ENCODE peak calls at places on chromosome 6, in ten cellular contexts. One of them, this sample, is unnamed.

GRCh38 chr6:29517245-29517644 is 29.5 kb upstream of the MAS1L start:
- DNase-seq in iris pigment epithelial cell: no peak
- DNase-seq in stimulated activated CD4-positive, alpha-beta T cell treated with anti-CD3 and anti-CD28 coated beads, Interleukin-12 subunit alpha, Interleukin-12 subunit beta, amount 100 ng/mL, for 48 hours: no peak
- DNase-seq in NCI-H187: no peak
- DNase-seq in NCI-H82: no peak
- DNase-seq in A673: no peak
- DNase-seq in neural crest cell: no peak
- DNase-seq in thoracic aorta: no peak
- DNase-seq in activated CD4-positive, alpha-beta T cell treated with anti-CD3 and anti-CD28 coated beads, Interleukin-2, amount 50 U/mL, for 1 hour: no peak
- DNase-seq in CD8-positive, alpha-beta T cell: no peak
- DNase-seq in this sample: no peak

GRCh38 chr6:169249057-169249456 is 4.6 kb downstream of the THBS2 start:
- DNase-seq in iris pigment epithelial cell: no peak
- DNase-seq in thoracic aorta: no peak
- DNase-seq in stimulated activated CD4-positive, alpha-beta T cell treated with anti-CD3 and anti-CD28 coated beads, Interleukin-12 subunit alpha, Interleukin-12 subunit beta, amount 100 ng/mL, for 48 hours: no peak
- DNase-seq in A673: no peak
- DNase-seq in neural crest cell: no peak
- DNase-seq in NCI-H82: no peak
- DNase-seq in NCI-H187: no peak
- DNase-seq in activated CD4-positive, alpha-beta T cell treated with anti-CD3 and anti-CD28 coated beads, Interleukin-2, amount 50 U/mL, for 1 hour: no peak
- DNase-seq in CD8-positive, alpha-beta T cell: no peak
- DNase-seq in this sample: peak

GRCh38 chr6:113644861-113645575 is 212.1 kb upstream of the MARCKS start:
- DNase-seq in activated CD4-positive, alpha-beta T cell treated with anti-CD3 and anti-CD28 coated beads, Interleukin-2, amount 50 U/mL, for 1 hour: no peak
- DNase-seq in A673: no peak
- DNase-seq in NCI-H82: no peak
- DNase-seq in neural crest cell: no peak
- DNase-seq in NCI-H187: no peak
- DNase-seq in CD8-positive, alpha-beta T cell: no peak
- DNase-seq in stimulated activated CD4-positive, alpha-beta T cell treated with anti-CD3 and anti-CD28 coated beads, Interleukin-12 subunit alpha, Interleukin-12 subunit beta, amount 100 ng/mL, for 48 hours: no peak
- DNase-seq in thoracic aorta: no peak
- DNase-seq in iris pigment epithelial cell: peak
- DNase-seq in this sample: no peak

GRCh38 chr6:145275019-145275418 is 460.3 kb downstream of the EPM2A start:
- DNase-seq in CD8-positive, alpha-beta T cell: no peak
- DNase-seq in iris pigment epithelial cell: no peak
- DNase-seq in stimulated activated CD4-positive, alpha-beta T cell treated with anti-CD3 and anti-CD28 coated beads, Interleukin-12 subunit alpha, Interleukin-12 subunit beta, amount 100 ng/mL, for 48 hours: no peak
- DNase-seq in NCI-H187: no peak
- DNase-seq in A673: no peak
- DNase-seq in activated CD4-positive, alpha-beta T cell treated with anti-CD3 and anti-CD28 coated beads, Interleukin-2, amount 50 U/mL, for 1 hour: no peak
- DNase-seq in thoracic aorta: no peak
- DNase-seq in NCI-H82: no peak
- DNase-seq in neural crest cell: no peak
- DNase-seq in this sample: no peak

GRCh38 chr6:17972978-17973622 is 14.3 kb downstream of the KIF13A start:
- DNase-seq in activated CD4-positive, alpha-beta T cell treated with anti-CD3 and anti-CD28 coated beads, Interleukin-2, amount 50 U/mL, for 1 hour: no peak
- DNase-seq in NCI-H187: no peak
- DNase-seq in CD8-positive, alpha-beta T cell: no peak
- DNase-seq in NCI-H82: no peak
- DNase-seq in thoracic aorta: no peak
- DNase-seq in A673: no peak
- DNase-seq in neural crest cell: no peak
- DNase-seq in stimulated activated CD4-positive, alpha-beta T cell treated with anti-CD3 and anti-CD28 coated beads, Interleukin-12 subunit alpha, Interleukin-12 subunit beta, amount 100 ng/mL, for 48 hours: no peak
- DNase-seq in iris pigment epithelial cell: no peak
- DNase-seq in this sample: no peak

GRCh38 chr6:135488023-135488422 is 9.5 kb downstream of the AHI1 start:
- DNase-seq in NCI-H187: no peak
- DNase-seq in iris pigment epithelial cell: peak
- DNase-seq in CD8-positive, alpha-beta T cell: no peak
- DNase-seq in neural crest cell: no peak
- DNase-seq in NCI-H82: no peak
- DNase-seq in thoracic aorta: no peak
- DNase-seq in A673: peak
- DNase-seq in stimulated activated CD4-positive, alpha-beta T cell treated with anti-CD3 and anti-CD28 coated beads, Interleukin-12 subunit alpha, Interleukin-12 subunit beta, amount 100 ng/mL, for 48 hours: no peak
- DNase-seq in activated CD4-positive, alpha-beta T cell treated with anti-CD3 and anti-CD28 coated beads, Interleukin-2, amount 50 U/mL, for 1 hour: no peak
- DNase-seq in this sample: no peak

GRCh38 chr6:127190552-127190951 is 72.1 kb downstream of the RSPO3 start:
- DNase-seq in NCI-H187: no peak
- DNase-seq in A673: peak
- DNase-seq in iris pigment epithelial cell: peak
- DNase-seq in stimulated activated CD4-positive, alpha-beta T cell treated with anti-CD3 and anti-CD28 coated beads, Interleukin-12 subunit alpha, Interleukin-12 subunit beta, amount 100 ng/mL, for 48 hours: no peak
- DNase-seq in activated CD4-positive, alpha-beta T cell treated with anti-CD3 and anti-CD28 coated beads, Interleukin-2, amount 50 U/mL, for 1 hour: no peak
- DNase-seq in thoracic aorta: no peak
- DNase-seq in CD8-positive, alpha-beta T cell: no peak
- DNase-seq in neural crest cell: no peak
- DNase-seq in NCI-H82: peak
- DNase-seq in this sample: no peak

GRCh38 chr6:128519931-128520435 is 416 bp downstream of the PTPRK start:
- DNase-seq in stimulated activated CD4-positive, alpha-beta T cell treated with anti-CD3 and anti-CD28 coated beads, Interleukin-12 subunit alpha, Interleukin-12 subunit beta, amount 100 ng/mL, for 48 hours: no peak
- DNase-seq in A673: peak
- DNase-seq in NCI-H187: no peak
- DNase-seq in thoracic aorta: peak
- DNase-seq in neural crest cell: no peak
- DNase-seq in CD8-positive, alpha-beta T cell: peak
- DNase-seq in activated CD4-positive, alpha-beta T cell treated with anti-CD3 and anti-CD28 coated beads, Interleukin-2, amount 50 U/mL, for 1 hour: peak
- DNase-seq in iris pigment epithelial cell: peak
- DNase-seq in NCI-H82: peak
- DNase-seq in this sample: peak

GRCh38 chr6:130069471-130069870 is 51.1 kb downstream of the L3MBTL3 start:
- DNase-seq in CD8-positive, alpha-beta T cell: no peak
- DNase-seq in iris pigment epithelial cell: peak
- DNase-seq in NCI-H187: no peak
- DNase-seq in NCI-H82: peak
- DNase-seq in neural crest cell: no peak
- DNase-seq in stimulated activated CD4-positive, alpha-beta T cell treated with anti-CD3 and anti-CD28 coated beads, Interleukin-12 subunit alpha, Interleukin-12 subunit beta, amount 100 ng/mL, for 48 hours: no peak
- DNase-seq in activated CD4-positive, alpha-beta T cell treated with anti-CD3 and anti-CD28 coated beads, Interleukin-2, amount 50 U/mL, for 1 hour: no peak
- DNase-seq in A673: no peak
- DNase-seq in thoracic aorta: no peak
- DNase-seq in this sample: no peak

GRCh38 chr6:5103250-5103649 is 18.1 kb downstream of the PPP1R3G start:
- DNase-seq in NCI-H82: no peak
- DNase-seq in stimulated activated CD4-positive, alpha-beta T cell treated with anti-CD3 and anti-CD28 coated beads, Interleukin-12 subunit alpha, Interleukin-12 subunit beta, amount 100 ng/mL, for 48 hours: no peak
- DNase-seq in NCI-H187: no peak
- DNase-seq in CD8-positive, alpha-beta T cell: no peak
- DNase-seq in neural crest cell: no peak
- DNase-seq in iris pigment epithelial cell: peak
- DNase-seq in thoracic aorta: no peak
- DNase-seq in activated CD4-positive, alpha-beta T cell treated with anti-CD3 and anti-CD28 coated beads, Interleukin-2, amount 50 U/mL, for 1 hour: no peak
- DNase-seq in A673: no peak
- DNase-seq in this sample: peak

GRCh38 chr6:37615564-37616340 is 81.9 kb downstream of the MDGA1 start:
- DNase-seq in NCI-H187: no peak
- DNase-seq in A673: peak
- DNase-seq in neural crest cell: no peak
- DNase-seq in NCI-H82: no peak
- DNase-seq in iris pigment epithelial cell: peak
- DNase-seq in activated CD4-positive, alpha-beta T cell treated with anti-CD3 and anti-CD28 coated beads, Interleukin-2, amount 50 U/mL, for 1 hour: no peak
- DNase-seq in thoracic aorta: no peak
- DNase-seq in CD8-positive, alpha-beta T cell: no peak
- DNase-seq in stimulated activated CD4-positive, alpha-beta T cell treated with anti-CD3 and anti-CD28 coated beads, Interleukin-12 subunit alpha, Interleukin-12 subunit beta, amount 100 ng/mL, for 48 hours: no peak
- DNase-seq in this sample: no peak

GRCh38 chr6:69895396-69895795 is 29.0 kb downstream of the COL19A1 start:
- DNase-seq in neural crest cell: no peak
- DNase-seq in iris pigment epithelial cell: no peak
- DNase-seq in NCI-H187: no peak
- DNase-seq in CD8-positive, alpha-beta T cell: no peak
- DNase-seq in stimulated activated CD4-positive, alpha-beta T cell treated with anti-CD3 and anti-CD28 coated beads, Interleukin-12 subunit alpha, Interleukin-12 subunit beta, amount 100 ng/mL, for 48 hours: no peak
- DNase-seq in activated CD4-positive, alpha-beta T cell treated with anti-CD3 and anti-CD28 coated beads, Interleukin-2, amount 50 U/mL, for 1 hour: no peak
- DNase-seq in NCI-H82: peak
- DNase-seq in A673: no peak
- DNase-seq in thoracic aorta: no peak
- DNase-seq in this sample: no peak

GRCh38 chr6:81766482-81767069 is 14.1 kb upstream of the TENT5A start:
- DNase-seq in thoracic aorta: no peak
- DNase-seq in A673: peak
- DNase-seq in NCI-H187: no peak
- DNase-seq in stimulated activated CD4-positive, alpha-beta T cell treated with anti-CD3 and anti-CD28 coated beads, Interleukin-12 subunit alpha, Interleukin-12 subunit beta, amount 100 ng/mL, for 48 hours: no peak
- DNase-seq in iris pigment epithelial cell: peak
- DNase-seq in activated CD4-positive, alpha-beta T cell treated with anti-CD3 and anti-CD28 coated beads, Interleukin-2, amount 50 U/mL, for 1 hour: no peak
- DNase-seq in CD8-positive, alpha-beta T cell: no peak
- DNase-seq in neural crest cell: no peak
- DNase-seq in NCI-H82: peak
- DNase-seq in this sample: no peak

GRCh38 chr6:69622230-69622629 is 174.6 kb downstream of the LMBRD1 start:
- DNase-seq in NCI-H187: no peak
- DNase-seq in A673: peak
- DNase-seq in NCI-H82: peak
- DNase-seq in neural crest cell: no peak
- DNase-seq in iris pigment epithelial cell: no peak
- DNase-seq in activated CD4-positive, alpha-beta T cell treated with anti-CD3 and anti-CD28 coated beads, Interleukin-2, amount 50 U/mL, for 1 hour: no peak
- DNase-seq in thoracic aorta: no peak
- DNase-seq in CD8-positive, alpha-beta T cell: no peak
- DNase-seq in stimulated activated CD4-positive, alpha-beta T cell treated with anti-CD3 and anti-CD28 coated beads, Interleukin-12 subunit alpha, Interleukin-12 subunit beta, amount 100 ng/mL, for 48 hours: no peak
- DNase-seq in this sample: no peak

GRCh38 chr6:119594907-119595306 is 245.3 kb upstream of the MAN1A1 start:
- DNase-seq in NCI-H82: no peak
- DNase-seq in NCI-H187: no peak
- DNase-seq in iris pigment epithelial cell: no peak
- DNase-seq in stimulated activated CD4-positive, alpha-beta T cell treated with anti-CD3 and anti-CD28 coated beads, Interleukin-12 subunit alpha, Interleukin-12 subunit beta, amount 100 ng/mL, for 48 hours: no peak
- DNase-seq in thoracic aorta: no peak
- DNase-seq in activated CD4-positive, alpha-beta T cell treated with anti-CD3 and anti-CD28 coated beads, Interleukin-2, amount 50 U/mL, for 1 hour: no peak
- DNase-seq in A673: no peak
- DNase-seq in CD8-positive, alpha-beta T cell: no peak
- DNase-seq in neural crest cell: no peak
- DNase-seq in this sample: no peak

GRCh38 chr6:41511443-41512060 is 34.6 kb upstream of the FOXP4 start:
- DNase-seq in CD8-positive, alpha-beta T cell: no peak
- DNase-seq in iris pigment epithelial cell: no peak
- DNase-seq in neural crest cell: no peak
- DNase-seq in thoracic aorta: no peak
- DNase-seq in A673: no peak
- DNase-seq in activated CD4-positive, alpha-beta T cell treated with anti-CD3 and anti-CD28 coated beads, Interleukin-2, amount 50 U/mL, for 1 hour: no peak
- DNase-seq in NCI-H187: no peak
- DNase-seq in stimulated activated CD4-positive, alpha-beta T cell treated with anti-CD3 and anti-CD28 coated beads, Interleukin-12 subunit alpha, Interleukin-12 subunit beta, amount 100 ng/mL, for 48 hours: no peak
- DNase-seq in NCI-H82: peak
- DNase-seq in this sample: no peak

GRCh38 chr6:37155394-37156312 is 14.3 kb upstream of the PIM1 start:
- DNase-seq in activated CD4-positive, alpha-beta T cell treated with anti-CD3 and anti-CD28 coated beads, Interleukin-2, amount 50 U/mL, for 1 hour: peak
- DNase-seq in A673: no peak
- DNase-seq in NCI-H82: no peak
- DNase-seq in neural crest cell: no peak
- DNase-seq in stimulated activated CD4-positive, alpha-beta T cell treated with anti-CD3 and anti-CD28 coated beads, Interleukin-12 subunit alpha, Interleukin-12 subunit beta, amount 100 ng/mL, for 48 hours: peak
- DNase-seq in CD8-positive, alpha-beta T cell: no peak
- DNase-seq in NCI-H187: no peak
- DNase-seq in iris pigment epithelial cell: no peak
- DNase-seq in thoracic aorta: no peak
- DNase-seq in this sample: peak

GRCh38 chr6:151493495-151494234 is at the start of gene CCDC170:
- DNase-seq in neural crest cell: peak
- DNase-seq in iris pigment epithelial cell: no peak
- DNase-seq in A673: peak
- DNase-seq in thoracic aorta: no peak
- DNase-seq in activated CD4-positive, alpha-beta T cell treated with anti-CD3 and anti-CD28 coated beads, Interleukin-2, amount 50 U/mL, for 1 hour: no peak
- DNase-seq in NCI-H187: no peak
- DNase-seq in NCI-H82: peak
- DNase-seq in stimulated activated CD4-positive, alpha-beta T cell treated with anti-CD3 and anti-CD28 coated beads, Interleukin-12 subunit alpha, Interleukin-12 subunit beta, amount 100 ng/mL, for 48 hours: no peak
- DNase-seq in CD8-positive, alpha-beta T cell: no peak
- DNase-seq in this sample: peak

GRCh38 chr6:27177454-27178000 is 70.0 kb upstream of the PRSS16 start:
- DNase-seq in A673: peak
- DNase-seq in stimulated activated CD4-positive, alpha-beta T cell treated with anti-CD3 and anti-CD28 coated beads, Interleukin-12 subunit alpha, Interleukin-12 subunit beta, amount 100 ng/mL, for 48 hours: peak
- DNase-seq in CD8-positive, alpha-beta T cell: peak
- DNase-seq in neural crest cell: peak
- DNase-seq in iris pigment epithelial cell: peak
- DNase-seq in activated CD4-positive, alpha-beta T cell treated with anti-CD3 and anti-CD28 coated beads, Interleukin-2, amount 50 U/mL, for 1 hour: peak
- DNase-seq in NCI-H82: peak
- DNase-seq in thoracic aorta: peak
- DNase-seq in NCI-H187: peak
- DNase-seq in this sample: peak

GRCh38 chr6:39402239-39402751 is 79.8 kb upstream of the KCNK16 start:
- DNase-seq in thoracic aorta: no peak
- DNase-seq in NCI-H187: no peak
- DNase-seq in stimulated activated CD4-positive, alpha-beta T cell treated with anti-CD3 and anti-CD28 coated beads, Interleukin-12 subunit alpha, Interleukin-12 subunit beta, amount 100 ng/mL, for 48 hours: no peak
- DNase-seq in A673: no peak
- DNase-seq in neural crest cell: no peak
- DNase-seq in activated CD4-positive, alpha-beta T cell treated with anti-CD3 and anti-CD28 coated beads, Interleukin-2, amount 50 U/mL, for 1 hour: no peak
- DNase-seq in iris pigment epithelial cell: no peak
- DNase-seq in NCI-H82: no peak
- DNase-seq in CD8-positive, alpha-beta T cell: no peak
- DNase-seq in this sample: no peak

GRCh38 chr6:157218371-157219198 is 104.7 kb downstream of the TMEM242 start:
- DNase-seq in NCI-H82: no peak
- DNase-seq in stimulated activated CD4-positive, alpha-beta T cell treated with anti-CD3 and anti-CD28 coated beads, Interleukin-12 subunit alpha, Interleukin-12 subunit beta, amount 100 ng/mL, for 48 hours: no peak
- DNase-seq in thoracic aorta: no peak
- DNase-seq in A673: no peak
- DNase-seq in neural crest cell: no peak
- DNase-seq in activated CD4-positive, alpha-beta T cell treated with anti-CD3 and anti-CD28 coated beads, Interleukin-2, amount 50 U/mL, for 1 hour: no peak
- DNase-seq in CD8-positive, alpha-beta T cell: no peak
- DNase-seq in iris pigment epithelial cell: no peak
- DNase-seq in NCI-H187: no peak
- DNase-seq in this sample: no peak

GRCh38 chr6:54920628-54921027 is 74.1 kb downstream of the FAM83B start:
- DNase-seq in A673: no peak
- DNase-seq in NCI-H82: no peak
- DNase-seq in iris pigment epithelial cell: peak
- DNase-seq in stimulated activated CD4-positive, alpha-beta T cell treated with anti-CD3 and anti-CD28 coated beads, Interleukin-12 subunit alpha, Interleukin-12 subunit beta, amount 100 ng/mL, for 48 hours: no peak
- DNase-seq in NCI-H187: no peak
- DNase-seq in CD8-positive, alpha-beta T cell: no peak
- DNase-seq in activated CD4-positive, alpha-beta T cell treated with anti-CD3 and anti-CD28 coated beads, Interleukin-2, amount 50 U/mL, for 1 hour: no peak
- DNase-seq in thoracic aorta: no peak
- DNase-seq in neural crest cell: no peak
- DNase-seq in this sample: no peak

GRCh38 chr6:121506761-121507754 is 71.6 kb downstream of the GJA1 start:
- DNase-seq in A673: no peak
- DNase-seq in stimulated activated CD4-positive, alpha-beta T cell treated with anti-CD3 and anti-CD28 coated beads, Interleukin-12 subunit alpha, Interleukin-12 subunit beta, amount 100 ng/mL, for 48 hours: no peak
- DNase-seq in NCI-H82: no peak
- DNase-seq in activated CD4-positive, alpha-beta T cell treated with anti-CD3 and anti-CD28 coated beads, Interleukin-2, amount 50 U/mL, for 1 hour: no peak
- DNase-seq in iris pigment epithelial cell: peak
- DNase-seq in CD8-positive, alpha-beta T cell: no peak
- DNase-seq in thoracic aorta: no peak
- DNase-seq in NCI-H187: no peak
- DNase-seq in neural crest cell: no peak
- DNase-seq in this sample: no peak

GRCh38 chr6:116060572-116061283 is at the start of gene FRK:
- DNase-seq in stimulated activated CD4-positive, alpha-beta T cell treated with anti-CD3 and anti-CD28 coated beads, Interleukin-12 subunit alpha, Interleukin-12 subunit beta, amount 100 ng/mL, for 48 hours: no peak
- DNase-seq in NCI-H82: no peak
- DNase-seq in NCI-H187: no peak
- DNase-seq in CD8-positive, alpha-beta T cell: no peak
- DNase-seq in activated CD4-positive, alpha-beta T cell treated with anti-CD3 and anti-CD28 coated beads, Interleukin-2, amount 50 U/mL, for 1 hour: no peak
- DNase-seq in neural crest cell: no peak
- DNase-seq in thoracic aorta: no peak
- DNase-seq in iris pigment epithelial cell: peak
- DNase-seq in A673: peak
- DNase-seq in this sample: no peak

GRCh38 chr6:1223312-1223603 is 88.6 kb upstream of the FOXQ1 start:
- DNase-seq in activated CD4-positive, alpha-beta T cell treated with anti-CD3 and anti-CD28 coated beads, Interleukin-2, amount 50 U/mL, for 1 hour: no peak
- DNase-seq in neural crest cell: no peak
- DNase-seq in CD8-positive, alpha-beta T cell: no peak
- DNase-seq in NCI-H187: no peak
- DNase-seq in stimulated activated CD4-positive, alpha-beta T cell treated with anti-CD3 and anti-CD28 coated beads, Interleukin-12 subunit alpha, Interleukin-12 subunit beta, amount 100 ng/mL, for 48 hours: no peak
- DNase-seq in iris pigment epithelial cell: no peak
- DNase-seq in NCI-H82: no peak
- DNase-seq in thoracic aorta: no peak
- DNase-seq in A673: no peak
- DNase-seq in this sample: no peak

GRCh38 chr6:75222261-75222660 is 16.4 kb upstream of the COL12A1 start:
- DNase-seq in NCI-H187: no peak
- DNase-seq in activated CD4-positive, alpha-beta T cell treated with anti-CD3 and anti-CD28 coated beads, Interleukin-2, amount 50 U/mL, for 1 hour: no peak
- DNase-seq in iris pigment epithelial cell: no peak
- DNase-seq in CD8-positive, alpha-beta T cell: no peak
- DNase-seq in A673: no peak
- DNase-seq in thoracic aorta: no peak
- DNase-seq in NCI-H82: no peak
- DNase-seq in stimulated activated CD4-positive, alpha-beta T cell treated with anti-CD3 and anti-CD28 coated beads, Interleukin-12 subunit alpha, Interleukin-12 subunit beta, amount 100 ng/mL, for 48 hours: no peak
- DNase-seq in neural crest cell: no peak
- DNase-seq in this sample: no peak

GRCh38 chr6:37236921-37237320 is 20.7 kb upstream of the TBC1D22B start:
- DNase-seq in CD8-positive, alpha-beta T cell: no peak
- DNase-seq in thoracic aorta: no peak
- DNase-seq in activated CD4-positive, alpha-beta T cell treated with anti-CD3 and anti-CD28 coated beads, Interleukin-2, amount 50 U/mL, for 1 hour: no peak
- DNase-seq in A673: no peak
- DNase-seq in NCI-H187: no peak
- DNase-seq in neural crest cell: no peak
- DNase-seq in iris pigment epithelial cell: peak
- DNase-seq in NCI-H82: no peak
- DNase-seq in stimulated activated CD4-positive, alpha-beta T cell treated with anti-CD3 and anti-CD28 coated beads, Interleukin-12 subunit alpha, Interleukin-12 subunit beta, amount 100 ng/mL, for 48 hours: no peak
- DNase-seq in this sample: no peak

GRCh38 chr6:89308525-89309400 is 6.3 kb downstream of the GABRR2 start:
- DNase-seq in CD8-positive, alpha-beta T cell: no peak
- DNase-seq in activated CD4-positive, alpha-beta T cell treated with anti-CD3 and anti-CD28 coated beads, Interleukin-2, amount 50 U/mL, for 1 hour: no peak
- DNase-seq in NCI-H187: no peak
- DNase-seq in A673: no peak
- DNase-seq in stimulated activated CD4-positive, alpha-beta T cell treated with anti-CD3 and anti-CD28 coated beads, Interleukin-12 subunit alpha, Interleukin-12 subunit beta, amount 100 ng/mL, for 48 hours: no peak
- DNase-seq in NCI-H82: no peak
- DNase-seq in iris pigment epithelial cell: no peak
- DNase-seq in thoracic aorta: no peak
- DNase-seq in neural crest cell: no peak
- DNase-seq in this sample: no peak

This sample was measured in sciatic nerve.